ENCODE peak calls at places on chromosome 19, in nine cellular contexts. K is A172, J is GM04504, N is NCI-H2171, G is brain microvascular endothelial cell, C is activated B cell treated with CpG ODN at 0.5 μM for 24 hours, F is T-helper 2 cell, B is HFF-Myc, L is breast epithelium. O is an unnamed sample.

GRCh38 chr19:55352040-55352439 is 2.5 kb downstream of the COX6B2 start:
- DNase-seq in J (no peak), K (peak), B (no peak), G (no peak), F (no peak), C (no peak), N (no peak), L (no peak), O (no peak)

GRCh38 chr19:14119644-14120496 is 2.3 kb upstream of the PRKACA start:
- DNase-seq in B (no peak), C (no peak), K (no peak), N (no peak), J (no peak), G (no peak), L (no peak), F (no peak), O (no peak)

GRCh38 chr19:49119411-49120324 is at the start of gene PPFIA3:
- DNase-seq in K (no peak), C (peak), J (no peak), B (no peak), N (no peak), G (peak), L (no peak), F (no peak), O (peak)

GRCh38 chr19:40610396-40611064 is 9.4 kb downstream of the LTBP4 start:
- DNase-seq in B (no peak), K (no peak), L (peak), F (peak), G (no peak), N (no peak), J (no peak), C (no peak), O (peak)

GRCh38 chr19:41616785-41617621 is 9.9 kb downstream of the CEACAM4 start:
- DNase-seq in K (peak), B (peak), J (peak), N (no peak), G (peak), F (no peak), C (no peak), L (no peak), O (peak)

GRCh38 chr19:43668406-43669158 is 1.4 kb downstream of the PLAUR start:
- DNase-seq in J (peak), G (peak), N (peak), B (peak), C (peak), F (peak), L (peak), K (peak), O (peak)

GRCh38 chr19:16452321-16452720 is 19.4 kb downstream of the EPS15L1 start:
- DNase-seq in J (no peak), L (no peak), K (no peak), N (no peak), F (no peak), B (no peak), C (no peak), G (no peak), O (peak)

GRCh38 chr19:49333426-49334288 is 1.5 kb upstream of the CD37 start:
- DNase-seq in L (peak), B (no peak), N (no peak), J (no peak), C (peak), F (peak), K (no peak), G (no peak), O (no peak)

GRCh38 chr19:47750752-47751151 is 5.4 kb downstream of the NOP53 start:
- DNase-seq in B (no peak), K (no peak), F (no peak), G (no peak), J (no peak), N (no peak), L (no peak), C (no peak), O (no peak)

GRCh38 chr19:40191836-40192646 is 815 bp downstream of the MAP3K10 start:
- DNase-seq in J (no peak), L (no peak), B (no peak), G (no peak), K (no peak), N (peak), C (peak), F (no peak), O (no peak)

GRCh38 chr19:17794731-17795494 is at the start of gene B3GNT3:
- DNase-seq in L (peak), B (no peak), N (peak), C (no peak), K (no peak), J (no peak), F (no peak), G (no peak), O (no peak)

GRCh38 chr19:51417107-51417806 is at the start of gene SIGLEC10:
- DNase-seq in J (no peak), B (no peak), F (no peak), K (no peak), G (no peak), L (no peak), C (peak), N (no peak), O (no peak)

GRCh38 chr19:31300406-31300805 is 48.8 kb downstream of the TSHZ3 start:
- DNase-seq in F (no peak), J (no peak), N (no peak), B (no peak), G (no peak), C (no peak), K (no peak), L (no peak), O (no peak)

GRCh38 chr19:12792048-12792852 is 964 bp downstream of the JUNB start:
- DNase-seq in N (peak), L (peak), J (no peak), G (no peak), B (no peak), F (peak), C (peak), K (peak), O (no peak)